ENCODE peak calls at places on chromosomes 13 and 19, in ten cellular contexts. P is aorta, E is mesendoderm, X is ovary, M is right lobe of liver, I is brain microvascular endothelial cell, F is ascending aorta, V is thoracic aorta, K is HAP-1, U is SJSA1. S is an unnamed sample. For H3K36me3, the result is how much of the 10 kb centered on the place peaks cover.

GRCh38 chr19:12695997-12696365 is 450 bp downstream of the FBXW9 start:
- DNase-seq in K (no peak), M (no peak), I (no peak), V (no peak), X (no peak), P (no peak), F (no peak), E (no peak), U (no peak), S (no peak)

GRCh38 chr13:26025196-26025595 is 26.6 kb downstream of the SHISA2 start:
- DNase-seq in M (no peak), E (no peak), F (no peak), I (no peak), V (no peak), K (no peak), U (no peak), X (no peak), P (no peak), S (no peak)

GRCh38 chr19:4229179-4229931 is at the start of gene EBI3:
- DNase-seq in V (no peak), I (peak), X (no peak), K (no peak), F (no peak), U (no peak), E (peak), M (no peak), P (peak), S (no peak)

GRCh38 chr13:40432018-40432978 is 234.1 kb downstream of the FOXO1 start:
- DNase-seq in K (no peak), P (no peak), E (no peak), V (no peak), F (no peak), U (no peak), I (no peak), X (no peak), M (no peak), S (no peak)

GRCh38 chr13:29573190-29573589 is 22.3 kb downstream of the SLC7A1 start:
- DNase-seq in V (no peak), I (no peak), F (no peak), M (no peak), X (no peak), P (peak), E (no peak), K (no peak), U (no peak), S (no peak)

GRCh38 chr19:48061401-48062344 is 17.8 kb upstream of the CABP5 start:
- DNase-seq in E (peak), F (no peak), P (no peak), U (no peak), I (no peak), V (no peak), K (no peak), M (no peak), X (no peak), S (no peak)

GRCh38 chr13:64054306-64054705 is 2638.7 kb upstream of the PCDH20 start:
- DNase-seq in F (no peak), V (no peak), P (no peak), X (no peak), U (no peak), K (no peak), E (no peak), I (no peak), M (no peak), S (no peak)

GRCh38 chr19:42226886-42227285 is 6.8 kb downstream of the ZNF526 start:
- DNase-seq in U (no peak), P (no peak), E (no peak), V (no peak), I (peak), X (no peak), M (no peak), F (no peak), K (no peak), S (no peak)

GRCh38 chr13:91817250-91817649 is 418.8 kb downstream of the GPC5 start:
- DNase-seq in U (no peak), I (peak), E (no peak), V (no peak), K (peak), P (no peak), X (no peak), F (no peak), M (no peak), S (no peak)

GRCh38 chr19:38975214-38975860 is at the start of gene FBXO17:
- DNase-seq in V (no peak), F (no peak), K (peak), X (peak), E (peak), M (peak), U (peak), P (peak), I (peak), S (no peak)

GRCh38 chr13:71672527-71672926 is 194.5 kb downstream of the DACH1 start:
- DNase-seq in E (peak), V (no peak), P (no peak), F (no peak), M (no peak), I (no peak), K (no peak), U (no peak), X (no peak), S (no peak)

GRCh38 chr19:14073232-14073924 is 792 bp downstream of the MISP3 start:
- DNase-seq in X (peak), V (no peak), F (no peak), E (peak), U (peak), M (peak), I (peak), K (peak), P (peak), S (no peak)

GRCh38 chr13:77729502-77730221 is 32.2 kb downstream of the SLAIN1 start:
- DNase-seq in E (no peak), X (no peak), K (no peak), F (no peak), I (no peak), P (no peak), U (no peak), M (no peak), V (no peak), S (no peak)

GRCh38 chr13:39959497-39959896 is 304.0 kb downstream of the COG6 start:
- DNase-seq in M (no peak), I (peak), E (no peak), V (no peak), F (no peak), U (no peak), K (no peak), P (no peak), X (no peak), S (no peak)

GRCh38 chr13:112567161-112567862 is 20.6 kb downstream of the TUBGCP3 start:
- DNase-seq in F (no peak), X (no peak), U (no peak), E (no peak), K (no peak), P (no peak), M (no peak), I (no peak), V (no peak), S (no peak)
- H3K36me3 ChIP-seq in F (under half), X (under half), U (half or more), E (under half), K (under half), P (under half), M (under half), I (under half), V (under half), S (under half)

GRCh38 chr13:44818428-44818827 is 170.8 kb downstream of the NUFIP1 start:
- DNase-seq in X (no peak), F (no peak), M (no peak), U (no peak), I (peak), K (peak), V (no peak), E (peak), P (no peak), S (no peak)
- H3K36me3 ChIP-seq in X (under half), F (under half), M (under half), U (under half), I (under half), K (under half), V (under half), E (under half), P (under half), S (under half)

GRCh38 chr13:113632706-113633484 is 25.1 kb downstream of the ATP4B start:
- DNase-seq in I (no peak), X (no peak), P (peak), V (no peak), F (no peak), U (no peak), M (no peak), K (no peak), E (no peak), S (no peak)
- H3K36me3 ChIP-seq in I (half or more), X (under half), P (under half), V (under half), F (under half), U (half or more), M (under half), K (half or more), E (under half), S (under half)

DNA sequence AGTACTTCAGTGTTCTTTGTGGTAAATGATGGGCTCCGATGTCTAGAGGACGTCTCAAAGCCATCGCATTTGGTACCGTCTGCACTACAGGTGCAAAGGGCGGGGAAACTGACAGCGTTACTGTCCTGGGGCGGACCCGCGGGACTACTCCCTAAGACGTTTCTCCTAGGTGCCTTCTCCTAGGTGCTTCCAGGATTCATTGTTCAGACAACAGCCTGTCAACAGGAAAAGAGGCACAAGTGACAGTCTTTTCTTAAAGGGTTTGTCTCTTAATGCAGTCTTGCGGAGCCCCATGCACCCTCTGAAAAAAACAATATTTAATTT is 1.4 kb downstream of the SERTM1 start:
- DNase-seq in M (no peak), I (no peak), E (no peak), X (no peak), F (no peak), U (no peak), V (no peak), P (no peak), K (no peak), S (no peak)
- H3K36me3 ChIP-seq in M (under half), I (under half), E (under half), X (under half), F (under half), U (under half), V (under half), P (under half), K (under half), S (under half)

GRCh38 chr13:24459234-24459633 is 53.3 kb downstream of the PARP4 start:
- DNase-seq in V (no peak), P (no peak), F (no peak), X (no peak), M (no peak), K (no peak), E (no peak), I (peak), U (peak), S (peak)
- H3K36me3 ChIP-seq in V (under half), P (under half), F (half or more), X (under half), M (under half), K (under half), E (under half), I (under half), U (half or more), S (under half)

GRCh38 chr19:10686661-10687517 is 14.3 kb upstream of the QTRT1 start:
- DNase-seq in K (no peak), I (peak), U (no peak), E (no peak), X (no peak), V (no peak), F (no peak), P (no peak), M (no peak), S (no peak)

GRCh38 chr19:10688545-10689280 is 12.5 kb upstream of the QTRT1 start:
- DNase-seq in I (no peak), U (no peak), E (no peak), F (no peak), M (no peak), P (no peak), V (no peak), K (no peak), X (no peak), S (no peak)

GRCh38 chr19:10685210-10685609 is 16.0 kb upstream of the QTRT1 start:
- DNase-seq in X (no peak), F (no peak), K (no peak), M (no peak), V (no peak), P (no peak), E (no peak), I (no peak), U (no peak), S (no peak)

GRCh38 chr19:10686193-10686592 is 15.0 kb upstream of the QTRT1 start:
- DNase-seq in I (no peak), M (no peak), X (no peak), F (no peak), U (no peak), E (no peak), P (no peak), K (no peak), V (no peak), S (no peak)

DNA sequence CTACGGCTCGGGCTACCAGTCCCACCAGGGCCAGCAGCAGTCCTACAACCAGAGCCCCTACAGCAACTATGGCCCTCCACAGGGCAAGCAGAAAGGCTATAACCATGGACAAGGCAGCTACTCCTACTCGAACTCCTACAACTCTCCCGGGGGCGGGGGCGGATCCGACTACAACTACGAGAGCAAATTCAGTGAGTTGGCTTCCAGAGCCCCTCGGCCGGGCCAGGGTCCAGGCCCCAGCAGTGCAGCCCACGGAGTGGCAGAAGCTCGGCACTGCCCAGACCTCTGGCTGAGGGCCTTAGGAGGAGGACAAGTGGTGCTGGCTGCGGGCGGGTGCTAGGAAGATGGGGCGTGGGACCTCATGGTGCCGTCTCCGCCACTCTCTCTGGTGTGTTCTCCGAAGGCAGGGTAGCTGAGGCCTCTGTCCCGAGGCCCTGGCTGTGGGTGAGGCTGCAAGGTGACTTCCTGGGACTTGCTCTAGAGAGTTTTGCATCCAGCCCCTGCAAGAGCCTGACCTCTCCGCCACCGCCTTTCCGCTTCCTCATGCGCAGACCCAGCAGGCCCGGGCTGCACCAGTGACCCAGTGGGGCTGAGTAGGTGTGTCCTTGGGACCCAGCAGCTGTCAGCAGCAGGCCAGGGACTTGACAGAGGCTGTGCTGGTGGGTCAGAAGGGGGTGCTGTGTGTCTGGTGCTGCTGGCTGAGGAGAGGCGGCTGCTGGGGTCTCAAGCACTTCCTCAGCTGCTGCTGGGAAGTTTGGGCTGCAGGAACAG is 13.5 kb upstream of the QTRT1 start:
- DNase-seq in P (no peak), V (no peak), E (no peak), K (no peak), X (no peak), M (no peak), U (no peak), I (no peak), F (no peak), S (no peak)
- H3K36me3 ChIP-seq in P (under half), V (half or more), E (half or more), K (half or more), X (under half), M (under half), U (half or more), I (half or more), F (half or more), S (half or more)

DNA sequence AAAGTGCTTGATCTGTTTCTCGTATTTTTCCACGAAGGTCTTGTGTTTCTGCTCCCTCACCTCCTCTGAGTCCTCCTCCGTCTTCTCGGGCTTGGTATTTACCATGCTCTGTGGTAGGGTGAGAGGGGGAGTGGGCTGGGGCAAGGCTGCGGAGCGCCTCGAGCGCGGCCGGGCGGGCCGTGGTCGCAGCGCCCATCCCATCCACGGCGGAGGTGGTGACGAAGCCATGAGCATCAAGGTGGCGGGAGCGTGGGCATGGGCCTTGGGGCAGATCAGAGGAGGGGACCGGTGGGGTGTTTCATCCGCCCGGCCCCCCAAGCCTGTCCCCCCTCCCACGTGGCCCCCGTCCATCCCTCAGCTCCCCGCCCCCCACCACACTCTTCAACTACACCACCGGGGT is 7.9 kb downstream of the CDC37 start:
- DNase-seq in U (no peak), P (no peak), E (no peak), F (no peak), V (no peak), I (no peak), M (no peak), X (no peak), K (no peak), S (no peak)
- H3K36me3 ChIP-seq in U (half or more), P (under half), E (under half), F (half or more), V (under half), I (half or more), M (under half), X (under half), K (half or more), S (under half)

DNA sequence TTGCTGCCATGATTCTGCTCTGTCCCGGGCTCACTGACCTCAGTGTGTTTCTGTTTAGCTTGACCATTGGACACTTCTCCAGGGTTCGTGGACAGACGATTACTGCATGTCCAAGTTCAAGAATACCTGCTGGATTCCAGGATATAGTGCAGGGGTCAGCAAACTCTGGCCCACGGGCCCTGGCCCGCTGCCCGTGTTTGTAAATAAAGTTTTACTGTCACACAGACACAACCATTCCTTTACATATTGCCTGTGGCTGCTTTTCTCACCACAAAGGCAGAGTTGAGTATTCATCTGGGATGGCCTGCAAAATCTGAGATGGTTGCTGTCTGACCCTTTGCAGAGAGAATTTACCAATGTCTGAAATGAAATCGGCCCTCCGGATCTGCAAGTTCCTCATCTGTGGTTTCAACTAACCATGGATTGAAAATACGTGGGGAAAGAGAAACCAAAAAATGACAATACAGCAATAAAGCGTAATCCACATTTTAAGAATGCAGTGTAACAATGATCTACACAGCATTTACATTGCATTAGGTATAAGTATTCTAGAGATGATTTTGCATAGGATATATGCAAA is 25.9 kb upstream of the F2RL3 start:
- DNase-seq in V (no peak), P (no peak), F (no peak), X (no peak), E (no peak), K (no peak), M (no peak), U (no peak), I (no peak), S (no peak)
- H3K36me3 ChIP-seq in V (under half), P (under half), F (half or more), X (under half), E (under half), K (under half), M (under half), U (half or more), I (under half), S (under half)

S was measured in BJ.